ENCODE peak calls at places on chromosomes 7 and 10, in nine cellular contexts. One of them, this sample, is unnamed.

GRCh38 chr10:117552759-117553158 is 10.2 kb downstream of the EMX2 start:
- DNase-seq in NCI-H748 treated with DMSO at 0.1 percent for 48 hours: no peak
- DNase-seq in left ventricle myocardium superior: no peak
- DNase-seq in HS-27A: no peak
- DNase-seq in activated effector memory CD4-positive, alpha-beta T cell treated with Interleukin-2 at 50 U/mL for 16 hours: no peak
- DNase-seq in hypothalamus: no peak
- DNase-seq in esophagus squamous epithelium: no peak
- DNase-seq in SHP77 treated with DMSO at 0.1 percent for 48 hours: no peak
- DNase-seq in foreskin melanocyte: no peak
- DNase-seq in this sample: no peak

GRCh38 chr10:13099144-13099665 is 758 bp upstream of the OPTN start:
- DNase-seq in left ventricle myocardium superior: no peak
- DNase-seq in activated effector memory CD4-positive, alpha-beta T cell treated with Interleukin-2 at 50 U/mL for 16 hours: peak; percentile 28
- DNase-seq in HS-27A: no peak
- DNase-seq in esophagus squamous epithelium: no peak
- DNase-seq in SHP77 treated with DMSO at 0.1 percent for 48 hours: peak; percentile 21
- DNase-seq in NCI-H748 treated with DMSO at 0.1 percent for 48 hours: peak; percentile 67
- DNase-seq in foreskin melanocyte: peak; percentile 82
- DNase-seq in hypothalamus: peak; percentile 60
- DNase-seq in this sample: peak; percentile 24

GRCh38 chr7:151901828-151902227 is 24.9 kb upstream of the PRKAG2 start:
- DNase-seq in NCI-H748 treated with DMSO at 0.1 percent for 48 hours: no peak
- DNase-seq in hypothalamus: no peak
- DNase-seq in foreskin melanocyte: no peak
- DNase-seq in activated effector memory CD4-positive, alpha-beta T cell treated with Interleukin-2 at 50 U/mL for 16 hours: no peak
- DNase-seq in SHP77 treated with DMSO at 0.1 percent for 48 hours: no peak
- DNase-seq in esophagus squamous epithelium: no peak
- DNase-seq in left ventricle myocardium superior: no peak
- DNase-seq in HS-27A: no peak
- DNase-seq in this sample: no peak

GRCh38 chr10:26441491-26442214 is 3.5 kb downstream of the APBB1IP start:
- DNase-seq in left ventricle myocardium superior: no peak
- DNase-seq in foreskin melanocyte: no peak
- DNase-seq in activated effector memory CD4-positive, alpha-beta T cell treated with Interleukin-2 at 50 U/mL for 16 hours: no peak
- DNase-seq in esophagus squamous epithelium: no peak
- DNase-seq in hypothalamus: no peak
- DNase-seq in HS-27A: peak; percentile 17
- DNase-seq in NCI-H748 treated with DMSO at 0.1 percent for 48 hours: no peak
- DNase-seq in SHP77 treated with DMSO at 0.1 percent for 48 hours: no peak
- DNase-seq in this sample: peak; percentile 16

GRCh38 chr7:140304071-140304799 is 94.1 kb downstream of the SLC37A3 start:
- DNase-seq in HS-27A: no peak
- DNase-seq in left ventricle myocardium superior: no peak
- DNase-seq in hypothalamus: no peak
- DNase-seq in NCI-H748 treated with DMSO at 0.1 percent for 48 hours: no peak
- DNase-seq in esophagus squamous epithelium: no peak
- DNase-seq in SHP77 treated with DMSO at 0.1 percent for 48 hours: no peak
- DNase-seq in activated effector memory CD4-positive, alpha-beta T cell treated with Interleukin-2 at 50 U/mL for 16 hours: no peak
- DNase-seq in foreskin melanocyte: no peak
- DNase-seq in this sample: no peak

GRCh38 chr7:111750168-111750715 is 187.9 kb upstream of the IMMP2L start:
- DNase-seq in hypothalamus: no peak
- DNase-seq in esophagus squamous epithelium: no peak
- DNase-seq in foreskin melanocyte: no peak
- DNase-seq in NCI-H748 treated with DMSO at 0.1 percent for 48 hours: no peak
- DNase-seq in activated effector memory CD4-positive, alpha-beta T cell treated with Interleukin-2 at 50 U/mL for 16 hours: no peak
- DNase-seq in left ventricle myocardium superior: no peak
- DNase-seq in SHP77 treated with DMSO at 0.1 percent for 48 hours: no peak
- DNase-seq in HS-27A: no peak
- DNase-seq in this sample: no peak

GRCh38 chr10:103808784-103809183 is 46.6 kb downstream of the SH3PXD2A start:
- DNase-seq in HS-27A: no peak
- DNase-seq in left ventricle myocardium superior: no peak
- DNase-seq in hypothalamus: no peak
- DNase-seq in NCI-H748 treated with DMSO at 0.1 percent for 48 hours: no peak
- DNase-seq in activated effector memory CD4-positive, alpha-beta T cell treated with Interleukin-2 at 50 U/mL for 16 hours: no peak
- DNase-seq in SHP77 treated with DMSO at 0.1 percent for 48 hours: no peak
- DNase-seq in esophagus squamous epithelium: no peak
- DNase-seq in foreskin melanocyte: no peak
- DNase-seq in this sample: no peak

GRCh38 chr10:116079355-116079754 is 193.7 kb downstream of the GFRA1 start:
- DNase-seq in foreskin melanocyte: no peak
- DNase-seq in NCI-H748 treated with DMSO at 0.1 percent for 48 hours: no peak
- DNase-seq in SHP77 treated with DMSO at 0.1 percent for 48 hours: no peak
- DNase-seq in left ventricle myocardium superior: no peak
- DNase-seq in hypothalamus: no peak
- DNase-seq in esophagus squamous epithelium: no peak
- DNase-seq in activated effector memory CD4-positive, alpha-beta T cell treated with Interleukin-2 at 50 U/mL for 16 hours: no peak
- DNase-seq in HS-27A: no peak
- DNase-seq in this sample: no peak

This sample was measured in HS-5.